ENCODE peak calls at places on chromosomes 6 and 20, in four cellular contexts. E, N, F and J are unnamed samples.

GRCh38 chr6:137827977-137828815 is 38.9 kb upstream of the TNFAIP3 start:
- DNase-seq in N (no peak), E (no peak), F (no peak), J (no peak)

GRCh38 chr6:24287239-24287638 is 70.6 kb downstream of the DCDC2 start:
- DNase-seq in N (no peak), F (no peak), E (no peak), J (no peak)

GRCh38 chr6:87628881-87629280 is 38.9 kb downstream of the ORC3 start:
- DNase-seq in N (no peak), E (no peak), F (no peak), J (no peak)

GRCh38 chr20:48797275-48797825 is 30.4 kb downstream of the PREX1 start:
- DNase-seq in E (no peak), F (no peak), N (no peak), J (peak)

GRCh38 chr6:37784585-37784967 is 35.0 kb upstream of the ZFAND3 start:
- DNase-seq in E (no peak), F (no peak), N (no peak), J (no peak)

GRCh38 chr20:62755817-62756724 is 40.2 kb upstream of the MRGBP start:
- DNase-seq in E (no peak), F (no peak), N (no peak), J (no peak)

GRCh38 chr20:47801079-47801478 is 15.8 kb upstream of the SULF2 start:
- DNase-seq in N (no peak), E (no peak), F (no peak), J (no peak)

GRCh38 chr20:24870876-24871275 is 78.2 kb upstream of the CST7 start:
- DNase-seq in F (no peak), E (no peak), N (no peak), J (no peak)

GRCh38 chr20:32474009-32474716 is 111.0 kb downstream of the NOL4L start:
- DNase-seq in F (peak), E (no peak), N (no peak), J (peak)

GRCh38 chr20:44449864-44450263 is 25.8 kb upstream of the TTPAL start:
- DNase-seq in N (no peak), F (no peak), E (no peak), J (no peak)

GRCh38 chr6:47729457-47729856 is 31.1 kb downstream of the ADGRF4 start:
- DNase-seq in E (no peak), F (no peak), N (no peak), J (no peak)

GRCh38 chr6:47734826-47735481 is 36.6 kb downstream of the ADGRF4 start:
- DNase-seq in F (no peak), E (no peak), N (no peak), J (no peak)

GRCh38 chr6:47737406-47737805 is 39.0 kb downstream of the ADGRF4 start:
- DNase-seq in E (no peak), F (no peak), N (no peak), J (no peak)

GRCh38 chr6:47736083-47736700 is 37.8 kb downstream of the ADGRF4 start:
- DNase-seq in E (no peak), N (no peak), F (no peak), J (no peak)

GRCh38 chr6:47733879-47734558 is 35.6 kb downstream of the ADGRF4 start:
- DNase-seq in N (no peak), F (peak), E (no peak), J (no peak)
- TF ChIP-seq CTCF in N (no peak), F (no peak), E (no peak), J (no peak)

GRCh38 chr6:39791311-39791710 is 865 bp upstream of the DAAM2 start:
- DNase-seq in E (no peak), F (no peak), N (no peak), J (no peak)
- TF ChIP-seq CTCF in E (no peak), F (no peak), N (no peak), J (no peak)

GRCh38 chr6:121093928-121094327 is 240.4 kb downstream of the TBC1D32 start:
- DNase-seq in E (no peak), N (no peak), F (no peak), J (no peak)
- TF ChIP-seq CTCF in E (no peak), N (no peak), F (no peak), J (no peak)

GRCh38 chr6:80523531-80523970 is 417.1 kb downstream of the BCKDHB start:
- DNase-seq in E (no peak), N (no peak), F (no peak), J (peak)
- TF ChIP-seq CTCF in E (no peak), N (no peak), F (no peak), J (no peak)